ENCODE peak calls at places on chromosome X, in four cellular contexts. N is OCI-LY7, T is left lung, D is spleen. G is an unnamed sample.

GRCh38 chrX:12946838-12947544 is 27.9 kb upstream of the TMSB4X start:
- DNase-seq in N (peak; percentile 81), T (peak; percentile 65), D (no peak), G (no peak)

GRCh38 chrX:51891821-51892551 is 1.4 kb upstream of the MAGED1 start:
- DNase-seq in N (peak; percentile 70), T (no peak), D (no peak), G (no peak)

GRCh38 chrX:78119521-78120227 is 15.6 kb downstream of the PGK1 start:
- DNase-seq in N (no peak), T (no peak), D (no peak), G (no peak)

GRCh38 chrX:48972214-48973164 is 845 bp upstream of the KCND1 start:
- DNase-seq in N (no peak), T (no peak), D (no peak), G (no peak)

GRCh38 chrX:119118780-119119395 is 8.7 kb downstream of the KIAA1210 start:
- DNase-seq in N (peak; percentile 47), T (no peak), D (no peak), G (no peak)

GRCh38 chrX:14039344-14039743 is 9.7 kb upstream of the GEMIN8 start:
- DNase-seq in N (peak; percentile 59), T (no peak), D (no peak), G (no peak)

GRCh38 chrX:23287191-23287764 is 47.4 kb upstream of the PTCHD1 start:
- DNase-seq in N (no peak), T (no peak), D (no peak), G (no peak)

GRCh38 chrX:13911581-13911980 is 94.7 kb upstream of the GPM6B start:
- DNase-seq in N (no peak), T (no peak), D (no peak), G (no peak)

GRCh38 chrX:68433155-68433980 is at the start of gene OPHN1:
- DNase-seq in N (no peak), T (peak; percentile 83), D (peak; percentile 81), G (peak; percentile 92)

GRCh38 chrX:64204252-64204651 is 1.3 kb downstream of the AMER1 start:
- DNase-seq in N (no peak), T (no peak), D (peak; percentile 87), G (peak; percentile 80)

GRCh38 chrX:71253253-71254091 is 468 bp downstream of the ZMYM3 start:
- DNase-seq in N (peak; percentile 53), T (no peak), D (peak; percentile 81), G (no peak)

GRCh38 chrX:37854148-37854547 is 6.8 kb upstream of the DYNLT3 start:
- DNase-seq in N (no peak), T (no peak), D (no peak), G (no peak)

GRCh38 chrX:63739885-63740284 is 45.1 kb downstream of the ARHGEF9 start:
- DNase-seq in N (no peak), T (no peak), D (no peak), G (no peak)

GRCh38 chrX:71870337-71871098 is 40.1 kb upstream of the NHSL2 start:
- DNase-seq in N (peak; percentile 0), T (no peak), D (no peak), G (no peak)

GRCh38 chrX:39063037-39063436 is 261.8 kb downstream of the MID1IP1 start:
- DNase-seq in N (no peak), T (peak; percentile 72), D (no peak), G (no peak)

GRCh38 chrX:17601816-17602215 is 135.5 kb upstream of the SCML1 start:
- DNase-seq in N (no peak), T (no peak), D (no peak), G (no peak)

GRCh38 chrX:41449615-41450014 is 2.5 kb downstream of the NYX start:
- DNase-seq in N (peak; percentile 59), T (no peak), D (no peak), G (no peak)

GRCh38 chrX:71282514-71283408 is 674 bp upstream of the NONO start:
- DNase-seq in N (no peak), T (no peak), D (no peak), G (no peak)

GRCh38 chrX:13250831-13251612 is 68.8 kb downstream of the ATXN3L start:
- DNase-seq in N (no peak), T (no peak), D (no peak), G (no peak)

GRCh38 chrX:16838202-16839066 is 31.7 kb downstream of the RBBP7 start:
- DNase-seq in N (no peak), T (no peak), D (no peak), G (no peak)

GRCh38 chrX:19682712-19683331 is 167.5 kb upstream of the MAP3K15 start:
- DNase-seq in N (no peak), T (peak; percentile 82), D (peak; percentile 85), G (peak; percentile 87)

GRCh38 chrX:124378643-124379042 is 32.3 kb downstream of the SH2D1A start:
- DNase-seq in N (no peak), T (no peak), D (no peak), G (no peak)

GRCh38 chrX:131058136-131058868 is at the start of gene ARHGAP36:
- DNase-seq in N (no peak), T (no peak), D (no peak), G (no peak)

GRCh38 chrX:132858018-132858417 is 100.4 kb downstream of the HS6ST2 start:
- DNase-seq in N (no peak), T (no peak), D (no peak), G (no peak)

GRCh38 chrX:115609621-115610020 is 48.6 kb downstream of the PLS3 start:
- DNase-seq in N (no peak), T (no peak), D (no peak), G (no peak)

GRCh38 chrX:24774650-24775049 is 80.9 kb downstream of the POLA1 start:
- DNase-seq in N (no peak), T (no peak), D (no peak), G (no peak)

DNA sequence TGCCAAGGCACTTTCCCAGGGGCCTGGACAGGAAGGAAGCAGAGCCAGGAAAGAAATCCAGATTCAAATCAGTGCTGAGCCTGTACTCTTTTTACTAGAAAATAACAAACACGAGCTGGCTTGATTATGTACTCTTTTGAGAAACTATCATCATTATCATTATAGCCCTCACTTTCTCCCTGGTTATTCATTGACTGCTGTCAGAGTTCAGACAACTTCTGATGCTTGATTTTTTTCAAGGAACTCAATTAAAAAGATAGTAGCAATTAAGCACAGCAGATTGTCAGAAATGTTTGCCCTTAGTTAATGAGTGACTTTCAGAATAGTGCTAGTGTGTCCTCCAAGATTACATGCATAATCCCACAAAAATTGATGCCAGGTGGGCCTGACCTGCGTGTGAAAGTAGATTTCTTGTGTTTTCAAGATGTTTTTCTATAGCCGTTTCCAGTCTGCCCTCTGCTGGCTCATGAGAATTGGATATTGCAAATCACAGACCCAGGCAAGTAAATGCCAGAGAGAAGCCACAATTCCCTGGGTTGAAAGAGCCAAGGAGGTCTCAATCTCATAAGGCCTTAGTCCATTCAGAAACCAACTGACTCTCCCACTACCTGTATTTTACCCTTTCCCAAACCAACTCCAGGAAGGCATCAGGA is 14.3 kb upstream of the PNPLA4 start:
- DNase-seq in N (peak; percentile 9), T (no peak), D (no peak), G (no peak)
- TF ChIP-seq CTCF in N (peak; percentile 68), T (no peak), D (no peak), G (no peak)

DNA sequence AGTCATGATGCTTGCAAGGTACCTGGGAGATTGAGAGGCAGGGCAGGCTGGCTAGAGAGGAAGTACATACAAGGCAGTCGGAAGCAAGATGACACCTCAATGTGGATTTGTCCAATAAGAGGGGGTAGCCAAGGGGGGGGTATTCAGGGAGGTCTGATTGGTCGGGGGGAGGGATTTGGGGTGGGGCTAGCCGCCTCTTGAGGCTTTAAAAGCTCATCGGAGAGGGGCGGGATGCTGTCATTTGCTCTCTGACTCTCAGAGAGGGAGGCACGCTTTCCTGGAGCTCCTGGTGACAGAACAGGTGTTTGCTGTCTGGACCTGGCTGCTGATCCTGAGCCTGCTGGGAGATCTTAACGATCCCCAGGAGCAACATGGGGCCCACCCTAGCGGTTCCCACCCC is at the start of gene GPR50:
- DNase-seq in N (no peak), T (no peak), D (no peak), G (no peak)
- H3K4me3 ChIP-seq in N (no peak within 1 kb of the TSS), T (no peak within 1 kb of the TSS), D (no peak within 1 kb of the TSS), G (no peak within 1 kb of the TSS)

DNA sequence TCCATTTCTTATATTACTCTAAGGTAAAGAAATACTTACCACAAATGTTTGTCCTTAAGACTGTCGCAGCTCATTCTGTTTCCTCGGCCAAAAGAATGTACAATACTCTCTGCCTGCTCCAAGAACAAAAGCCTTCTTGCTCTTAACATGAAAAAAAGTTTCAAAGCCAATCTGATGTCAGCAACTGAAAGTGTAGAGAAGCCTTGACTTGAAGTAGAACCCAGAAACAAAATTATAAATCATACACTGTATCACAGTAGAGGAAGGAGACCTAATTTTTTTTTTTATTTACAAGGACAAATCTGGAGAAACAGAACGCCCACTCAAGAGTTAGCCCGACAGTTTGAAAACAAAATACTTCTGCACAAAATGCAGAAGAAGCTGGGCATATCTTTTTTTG is at the start of gene MCF2:
- DNase-seq in N (no peak), T (no peak), D (no peak), G (no peak)
- H3K4me1 ChIP-seq in N (no peaks in the 10 kb centered on the region), T (no peaks in the 10 kb centered on the region), D (no peaks in the 10 kb centered on the region), G (no peaks in the 10 kb centered on the region)

GRCh38 chrX:104372547-104372946 is 117.8 kb upstream of the ESX1 start:
- DNase-seq in N (no peak), T (no peak), D (no peak), G (no peak)

GRCh38 chrX:104370089-104370488 is 115.4 kb upstream of the ESX1 start:
- DNase-seq in N (no peak), T (no peak), D (no peak), G (no peak)
- TF ChIP-seq CTCF in N (no peak), T (no peak), D (no peak), G (no peak)

G was measured in kidney.